ENCODE peak calls at places on chromosomes 11 and 22, in five cellular contexts. L is BE2C; C is stimulated activated CD4-positive, alpha-beta T cell treated with anti-CD3 and anti-CD28 coated beads, Interleukin-2, amount 100 ng/mL, for 48 hours; N is brain microvascular endothelial cell; J is CD4-positive, CD25-positive, alpha-beta regulatory T cell. F is an unnamed sample.

GRCh38 chr11:94543695-94544581 is at the start of gene FUT4:
- DNase-seq in N (peak), L (peak), J (peak), C (peak), F (peak)

GRCh38 chr11:130278151-130278550 is 36.6 kb downstream of the ZBTB44 start:
- DNase-seq in L (no peak), N (no peak), J (no peak), C (no peak), F (no peak)

GRCh38 chr11:72783144-72783910 is 10.5 kb downstream of the STARD10 start:
- DNase-seq in L (no peak), J (no peak), N (no peak), C (no peak), F (no peak)

GRCh38 chr11:8207080-8208000 is 38.5 kb upstream of the RIC3 start:
- DNase-seq in L (no peak), C (no peak), N (no peak), J (no peak), F (no peak)

GRCh38 chr22:36369922-36370781 is 17.6 kb downstream of the MYH9 start:
- DNase-seq in J (no peak), L (no peak), N (no peak), C (no peak), F (no peak)

GRCh38 chr11:80390546-80390945 is 949.7 kb upstream of the TENM4 start:
- DNase-seq in C (no peak), N (no peak), L (no peak), J (no peak), F (no peak)

GRCh38 chr11:55172734-55173415 is 89.1 kb upstream of the TRIM48 start:
- DNase-seq in J (no peak), C (no peak), L (no peak), N (no peak), F (peak)

GRCh38 chr22:47597041-47597440 is 834.6 kb downstream of the TBC1D22A start:
- DNase-seq in L (no peak), N (no peak), C (no peak), J (no peak), F (no peak)

GRCh38 chr11:119180729-119181676 is 4.3 kb upstream of the NHERF4 start:
- DNase-seq in J (no peak), L (no peak), C (no peak), N (no peak), F (no peak)

GRCh38 chr11:38156495-38157146 is 1558.6 kb upstream of the RAG2 start:
- DNase-seq in J (no peak), C (no peak), L (no peak), N (no peak), F (no peak)

GRCh38 chr22:20600137-20600673 is 92.8 kb downstream of the MED15 start:
- DNase-seq in J (no peak), N (no peak), L (no peak), C (no peak), F (no peak)

GRCh38 chr11:94212898-94213297 is 84.3 kb downstream of the PANX1 start:
- DNase-seq in C (no peak), L (no peak), N (no peak), J (no peak), F (no peak)

GRCh38 chr22:46027219-46028068 is 50.5 kb upstream of the WNT7B start:
- DNase-seq in C (no peak), N (no peak), L (no peak), J (no peak), F (no peak)

GRCh38 chr11:62245271-62245753 is 3.3 kb downstream of the SCGB1D2 start:
- DNase-seq in N (peak), C (no peak), L (peak), J (no peak), F (peak)